ENCODE peak calls at places on chromosomes 7 and 10, in five cellular contexts. L is Right ventricle myocardium superior, V is GM13977, W is iPS-NIHi11, U is Panc1. G is an unnamed sample.

GRCh38 chr7:130298079-130298478 is 5.1 kb downstream of the CPA4 start:
- DNase-seq in L (no peak), V (no peak), W (no peak), U (no peak), G (no peak)

GRCh38 chr7:74501298-74501697 is 47.6 kb downstream of the GTF2IRD1 start:
- DNase-seq in L (peak), V (no peak), W (no peak), U (no peak), G (no peak)

GRCh38 chr10:115118346-115118745 is 25.2 kb downstream of the ATRNL1 start:
- DNase-seq in L (no peak), V (no peak), W (no peak), U (no peak), G (no peak)

GRCh38 chr7:28793383-28793782 is 164.7 kb downstream of the TRIL start:
- DNase-seq in L (peak), V (no peak), W (no peak), U (no peak), G (no peak)

GRCh38 chr10:18449631-18450030 is 201.8 kb downstream of the NSUN6 start:
- DNase-seq in L (no peak), V (no peak), W (no peak), U (no peak), G (no peak)

GRCh38 chr7:945556-946255 is 8.8 kb downstream of the ADAP1 start:
- DNase-seq in L (peak), V (no peak), W (peak), U (no peak), G (no peak)

GRCh38 chr7:35593896-35594295 is 101.0 kb downstream of the HERPUD2 start:
- DNase-seq in L (no peak), V (no peak), W (peak), U (no peak), G (no peak)

GRCh38 chr7:45681596-45682357 is 107.6 kb downstream of the ADCY1 start:
- DNase-seq in L (no peak), V (no peak), W (no peak), U (no peak), G (no peak)

GRCh38 chr10:78277734-78278404 is 244.2 kb downstream of the RPS24 start:
- DNase-seq in L (peak), V (no peak), W (no peak), U (no peak), G (peak)

GRCh38 chr7:104552102-104552501 is 223.7 kb downstream of the LHFPL3 start:
- DNase-seq in L (no peak), V (peak), W (peak), U (no peak), G (peak)

GRCh38 chr10:93773705-93774104 is 16.0 kb downstream of the LGI1 start:
- DNase-seq in L (no peak), V (no peak), W (no peak), U (no peak), G (no peak)

GRCh38 chr7:148697256-148697841 is 1.4 kb upstream of the CUL1 start:
- DNase-seq in L (peak), V (no peak), W (no peak), U (no peak), G (peak)

GRCh38 chr7:157990878-157991250 is 596.8 kb downstream of the PTPRN2 start:
- DNase-seq in L (no peak), V (no peak), W (no peak), U (no peak), G (no peak)

GRCh38 chr7:93432130-93432529 is 142.4 kb downstream of the CALCR start:
- DNase-seq in L (no peak), V (no peak), W (no peak), U (no peak), G (no peak)

G was measured in RKO.